ENCODE peak calls at places on chromosome 15, in six cellular contexts. A is globus pallidus, C is GM10248, M is activated T-helper 1 cell treated with Interleukin-2 at 50 U/mL for 16 hours, T is T-helper 2 cell, O is cardiac fibroblast. W is an unnamed sample.
A peak's percentile ranks its signal among the peaks of the same experiment; 100 is the strongest.

GRCh38 chr15:26157081-26157480 is 294.0 kb upstream of the ATP10A start:
- DNase-seq in T (no peak), M (no peak), C (no peak), O (no peak), A (peak; percentile 11), W (no peak)

GRCh38 chr15:40357246-40357645 is 773 bp upstream of the DISP2 start:
- DNase-seq in O (no peak), T (no peak), C (no peak), M (no peak), A (no peak), W (no peak)

GRCh38 chr15:52790941-52791751 is 1.0 kb upstream of the ONECUT1 start:
- DNase-seq in M (no peak), C (peak; percentile 13), O (no peak), A (no peak), T (no peak), W (no peak)

GRCh38 chr15:47505712-47506542 is 211.4 kb upstream of the SEMA6D start:
- DNase-seq in O (peak; percentile 43), C (no peak), M (no peak), A (no peak), T (no peak), W (no peak)

GRCh38 chr15:75161788-75162414 is 39.8 kb upstream of the C15orf39 start:
- DNase-seq in T (no peak), C (no peak), O (peak; percentile 62), A (no peak), M (no peak), W (no peak)

GRCh38 chr15:44219073-44219472 is 24.0 kb upstream of the FRMD5 start:
- DNase-seq in O (no peak), A (peak; percentile 74), T (no peak), C (no peak), M (no peak), W (no peak)

GRCh38 chr15:36959746-36960145 is 140.6 kb downstream of the MEIS2 start:
- DNase-seq in M (no peak), T (no peak), A (no peak), C (no peak), O (no peak), W (no peak)

GRCh38 chr15:90571063-90571541 is 41.4 kb downstream of the CRTC3 start:
- DNase-seq in T (no peak), M (no peak), C (no peak), O (no peak), A (peak; percentile 94), W (no peak)

GRCh38 chr15:90064931-90065681 is 37.2 kb downstream of the IDH2 start:
- DNase-seq in M (no peak), A (no peak), T (no peak), C (no peak), O (no peak), W (no peak)

GRCh38 chr15:78761020-78761419 is 50.2 kb downstream of the ADAMTS7 start:
- DNase-seq in A (no peak), C (no peak), M (no peak), O (no peak), T (no peak), W (no peak)

GRCh38 chr15:92200891-92201290 is 192.8 kb upstream of the ST8SIA2 start:
- DNase-seq in M (no peak), C (no peak), T (no peak), O (no peak), A (no peak), W (no peak)

GRCh38 chr15:79433610-79434009 is 1.5 kb downstream of the MINAR1 start:
- DNase-seq in A (no peak), O (no peak), C (no peak), T (no peak), M (no peak), W (no peak)

GRCh38 chr15:47609693-47610092 is 107.6 kb upstream of the SEMA6D start:
- DNase-seq in C (no peak), T (no peak), M (no peak), A (no peak), O (no peak), W (no peak)

GRCh38 chr15:61138151-61138550 is 91.0 kb downstream of the RORA start:
- DNase-seq in C (no peak), O (no peak), M (no peak), T (no peak), A (no peak), W (no peak)

GRCh38 chr15:93028632-93029612 is 60.1 kb downstream of the RGMA start:
- DNase-seq in O (peak; percentile 98), A (peak; percentile 77), C (peak; percentile 15), M (no peak), T (no peak), W (no peak)

GRCh38 chr15:24848050-24848449 is 106.7 kb upstream of the SNRPN start:
- DNase-seq in O (peak; percentile 34), T (peak; percentile 23), M (no peak), A (peak; percentile 37), C (no peak), W (no peak)

GRCh38 chr15:56919708-56920637 is 1.5 kb downstream of the TCF12 start:
- DNase-seq in C (peak; percentile 29), T (peak; percentile 38), M (no peak), O (peak; percentile 36), A (no peak), W (no peak)

GRCh38 chr15:46934851-46935250 is 782.5 kb upstream of the SEMA6D start:
- DNase-seq in C (no peak), A (no peak), M (no peak), O (no peak), T (no peak), W (no peak)